ENCODE peak calls at places on chromosomes 6 and 20, in four cellular contexts. B is neural progenitor cell, Q is HCT116, E is IMR-90. D is an unnamed sample. For H4K20me1, the result is how much of the 10 kb centered on the place peaks cover.

GRCh38 chr6:30787954-30788353 is 43.6 kb upstream of the IER3 start:
- DNase-seq in B (no peak), E (no peak), Q (no peak), D (peak)

GRCh38 chr20:57570145-57570850 is 9.4 kb downstream of the PCK1 start:
- DNase-seq in B (no peak), E (no peak), Q (no peak), D (no peak)

GRCh38 chr6:5411414-5411813 is 150.1 kb downstream of the FARS2 start:
- DNase-seq in B (no peak), Q (no peak), E (no peak), D (no peak)

GRCh38 chr6:138107752-138108592 is 753 bp upstream of the PERP start:
- DNase-seq in Q (peak), B (peak), E (no peak), D (peak)

GRCh38 chr6:111552241-111552744 is 53.4 kb downstream of the TRAF3IP2 start:
- DNase-seq in B (peak), E (peak), Q (no peak), D (peak)

GRCh38 chr20:1893721-1894470 is 1.3 kb upstream of the SIRPA start:
- DNase-seq in Q (peak), E (no peak), B (no peak), D (no peak)

GRCh38 chr6:155310596-155310995 is 3.7 kb downstream of the TFB1M start:
- DNase-seq in B (no peak), E (peak), Q (no peak), D (peak)

GRCh38 chr6:26577720-26578072 is 19.1 kb upstream of the ABT1 start:
- DNase-seq in B (no peak), E (no peak), Q (no peak), D (no peak)

GRCh38 chr6:41647061-41647511 is 8.8 kb downstream of the MDFI start:
- DNase-seq in B (no peak), E (no peak), Q (no peak), D (no peak)

GRCh38 chr6:18025591-18025990 is 38.2 kb upstream of the KIF13A start:
- DNase-seq in Q (no peak), E (peak), B (no peak), D (no peak)

GRCh38 chr6:104402572-104402971 is 457.1 kb downstream of the HACE1 start:
- DNase-seq in Q (no peak), E (no peak), B (no peak), D (peak)

GRCh38 chr6:109446541-109446940 is 6.0 kb downstream of the SMPD2 start:
- DNase-seq in E (no peak), Q (no peak), B (no peak), D (no peak)

GRCh38 chr6:45574885-45575284 is 197.2 kb upstream of the SUPT3H start:
- DNase-seq in B (no peak), Q (no peak), E (no peak), D (no peak)

GRCh38 chr6:98995116-98995515 is 47.4 kb upstream of the FBXL4 start:
- DNase-seq in Q (no peak), E (no peak), B (no peak), D (no peak)

GRCh38 chr6:23637296-23637695 is 488.7 kb upstream of the NRSN1 start:
- DNase-seq in E (no peak), B (no peak), Q (no peak), D (peak)

GRCh38 chr6:156425374-156425773 is 351.8 kb upstream of the ARID1B start:
- DNase-seq in Q (no peak), B (no peak), E (peak), D (no peak)

GRCh38 chr20:62617711-62618483 is 24.4 kb upstream of the SLCO4A1 start:
- DNase-seq in E (no peak), Q (no peak), B (no peak), D (peak)

GRCh38 chr6:133131621-133132020 is 109.5 kb upstream of the EYA4 start:
- DNase-seq in Q (no peak), B (no peak), E (no peak), D (no peak)

GRCh38 chr6:35955970-35956369 is 35.1 kb upstream of the SRPK1 start:
- DNase-seq in B (no peak), E (no peak), Q (no peak), D (no peak)

GRCh38 chr6:168145747-168146596 is 67.0 kb upstream of the FRMD1 start:
- DNase-seq in B (no peak), E (no peak), Q (no peak), D (no peak)

GRCh38 chr20:57205625-57206219 is 60.7 kb downstream of the BMP7 start:
- DNase-seq in E (peak), Q (peak), B (no peak), D (peak)

GRCh38 chr6:80020381-80021120 is 16.1 kb downstream of the TTK start:
- DNase-seq in B (no peak), Q (no peak), E (no peak), D (no peak)

GRCh38 chr6:99187429-99187828 is 162.0 kb downstream of the FAXC start:
- DNase-seq in Q (no peak), E (no peak), B (no peak), D (peak)

GRCh38 chr20:9508696-9509178 is 5.7 kb upstream of the LAMP5 start:
- DNase-seq in B (peak), E (no peak), Q (no peak), D (no peak)

GRCh38 chr6:108238321-108238720 is 22.5 kb downstream of the SNX3 start:
- DNase-seq in Q (no peak), E (no peak), B (no peak), D (no peak)

GRCh38 chr6:4518506-4518905 is 257.7 kb upstream of the CDYL start:
- DNase-seq in E (peak), Q (no peak), B (no peak), D (no peak)

GRCh38 chr6:11785953-11786579 is 7.5 kb upstream of the ADTRP start:
- DNase-seq in E (no peak), Q (no peak), B (no peak), D (no peak)

GRCh38 chr20:23691675-23692074 is 2.8 kb upstream of the CST4 start:
- DNase-seq in E (peak), B (no peak), Q (no peak), D (peak)

GRCh38 chr20:31474097-31474436 is 860 bp downstream of the DEFB124 start:
- DNase-seq in E (no peak), Q (no peak), B (no peak), D (no peak)

GRCh38 chr6:133241088-133241900 is at the start of gene EYA4:
- DNase-seq in B (peak), E (peak), Q (no peak), D (peak)

GRCh38 chr6:33049323-33049722 is 24.1 kb downstream of the HLA-DPA1 start:
- DNase-seq in B (peak), Q (no peak), E (no peak), D (no peak)

GRCh38 chr20:54351371-54352136 is 123.8 kb upstream of the DOK5 start:
- DNase-seq in B (no peak), E (no peak), Q (no peak), D (no peak)

GRCh38 chr6:2203264-2203663 is 42.1 kb downstream of the GMDS start:
- DNase-seq in E (no peak), B (no peak), Q (no peak), D (no peak)

GRCh38 chr20:23649242-23649641 is 11.5 kb upstream of the CST3 start:
- DNase-seq in E (no peak), Q (no peak), B (no peak), D (no peak)

GRCh38 chr20:1326031-1326930 is 2.7 kb downstream of the SDCBP2 start:
- DNase-seq in E (peak), Q (no peak), B (no peak), D (no peak)

GRCh38 chr6:158959552-158959951 is 40.5 kb downstream of the RSPH3 start:
- DNase-seq in B (no peak), E (no peak), Q (no peak), D (no peak)

GRCh38 chr6:6924708-6925107 is 183.1 kb upstream of the RREB1 start:
- DNase-seq in Q (no peak), B (no peak), E (no peak), D (no peak)

GRCh38 chr6:161411265-161411944 is 137.5 kb upstream of the AGPAT4 start:
- DNase-seq in E (no peak), Q (no peak), B (no peak), D (peak)

GRCh38 chr6:34459899-34460593 is 5.8 kb upstream of the PACSIN1 start:
- DNase-seq in B (peak), E (peak), Q (peak), D (peak)

GRCh38 chr6:40962241-40962640 is 76.8 kb downstream of the UNC5CL start:
- DNase-seq in Q (peak), B (no peak), E (peak), D (peak)

GRCh38 chr20:33843854-33844253 is 32.7 kb downstream of the CHMP4B start:
- DNase-seq in B (no peak), E (no peak), Q (no peak), D (peak)

GRCh38 chr20:33846291-33846916 is 35.3 kb downstream of the CHMP4B start:
- DNase-seq in Q (no peak), B (no peak), E (peak), D (no peak)

GRCh38 chr20:33851842-33852466 is 40.8 kb downstream of the CHMP4B start:
- DNase-seq in B (no peak), Q (no peak), E (no peak), D (no peak)

GRCh38 chr20:33850159-33850558 is 39.0 kb downstream of the CHMP4B start:
- DNase-seq in Q (no peak), E (no peak), B (no peak), D (peak)

DNA sequence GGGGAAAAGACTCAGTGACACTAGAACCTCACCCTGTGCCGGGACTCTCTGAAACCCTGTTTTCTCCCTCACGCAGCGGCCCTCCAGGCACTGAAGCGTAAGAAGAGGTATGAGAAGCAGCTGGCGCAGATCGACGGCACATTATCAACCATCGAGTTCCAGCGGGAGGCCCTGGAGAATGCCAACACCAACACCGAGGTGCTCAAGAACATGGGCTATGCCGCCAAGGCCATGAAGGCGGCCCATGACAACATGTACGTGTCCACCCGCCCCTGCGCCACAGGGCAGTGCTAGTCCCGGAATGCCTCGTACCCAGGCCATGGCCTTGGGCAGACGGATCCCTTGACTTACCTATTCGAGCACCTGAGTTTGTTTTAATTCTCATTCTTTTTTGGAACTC is 37.2 kb downstream of the CHMP4B start:
- DNase-seq in B (no peak), Q (no peak), E (no peak), D (no peak)
- H4K20me1 ChIP-seq in B (under half), Q (under half), E (half or more), D (under half)

GRCh38 chr20:34072778-34073177 is 39.3 kb downstream of the EIF2S2 start:
- DNase-seq in E (no peak), Q (no peak), B (no peak), D (no peak)

GRCh38 chr20:34068001-34068400 is 44.0 kb downstream of the EIF2S2 start:
- DNase-seq in E (no peak), Q (no peak), B (no peak), D (no peak)

GRCh38 chr20:34069341-34070078 is 42.5 kb downstream of the EIF2S2 start:
- DNase-seq in Q (peak), B (peak), E (peak), D (peak)

GRCh38 chr20:34072076-34072475 is 40.0 kb downstream of the EIF2S2 start:
- DNase-seq in B (no peak), Q (no peak), E (no peak), D (no peak)

GRCh38 chr20:34070079-34070439 is 42.0 kb downstream of the EIF2S2 start:
- DNase-seq in Q (no peak), E (no peak), B (no peak), D (no peak)
- TF ChIP-seq CTCF in Q (no peak), E (no peak), B (no peak), D (no peak)

GRCh38 chr20:37516697-37517370 is 4.2 kb upstream of the NNAT start:
- DNase-seq in Q (no peak), E (peak), B (no peak), D (peak)
- H4K20me1 ChIP-seq in Q (under half), E (half or more), B (under half), D (under half)

GRCh38 chr6:142846459-142846831 is 98.5 kb downstream of the HIVEP2 start:
- DNase-seq in E (peak), B (no peak), Q (no peak), D (peak)

GRCh38 chr6:142844065-142844755 is 100.8 kb downstream of the HIVEP2 start:
- DNase-seq in E (peak), Q (no peak), B (no peak), D (peak)

GRCh38 chr6:142845143-142845571 is 99.8 kb downstream of the HIVEP2 start:
- DNase-seq in Q (no peak), E (no peak), B (no peak), D (peak)

GRCh38 chr6:142846883-142847287 is 98.1 kb downstream of the HIVEP2 start:
- DNase-seq in E (peak), Q (no peak), B (no peak), D (peak)

DNA sequence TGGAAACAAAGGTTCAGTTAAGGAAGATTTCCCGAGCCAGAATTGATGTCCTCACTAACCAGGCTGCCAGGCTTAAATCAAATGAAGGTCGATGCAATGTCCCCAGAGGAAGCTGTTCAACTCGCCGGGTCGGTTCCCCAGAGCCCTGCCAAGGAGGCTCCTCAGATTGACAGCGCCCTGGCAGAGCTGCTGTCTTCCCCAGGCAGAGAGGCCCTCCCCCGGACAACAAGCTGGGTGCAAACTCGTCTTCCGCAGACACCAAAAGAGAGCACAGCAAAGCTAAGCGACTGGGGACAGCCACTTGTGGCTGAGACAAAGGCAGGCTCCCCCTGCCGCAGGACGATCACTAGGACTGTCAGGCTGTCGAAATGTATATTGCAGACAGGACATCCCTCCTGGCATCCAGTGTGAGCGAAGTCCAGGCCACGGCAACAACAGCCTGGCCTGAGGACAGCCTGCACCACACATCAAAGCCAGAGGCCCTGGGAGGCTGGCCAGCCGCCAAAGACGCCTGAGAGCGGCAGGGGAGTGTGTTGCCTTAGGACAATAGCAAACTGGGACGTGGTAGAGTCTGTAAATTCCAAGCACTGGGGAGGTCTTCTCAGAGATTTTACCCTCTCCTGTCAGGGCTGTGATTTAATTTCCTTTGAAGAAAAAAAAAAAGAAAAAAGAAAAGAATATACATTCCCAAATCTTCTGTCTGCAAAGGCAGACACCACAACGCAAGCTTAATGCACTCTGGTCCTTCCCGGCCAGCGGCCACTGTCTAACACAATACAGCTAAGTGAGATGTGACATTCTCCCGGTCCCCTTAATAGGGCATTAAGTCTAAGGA is 99.1 kb downstream of the HIVEP2 start:
- DNase-seq in B (peak), E (peak), Q (peak), D (peak)
- TF ChIP-seq CTCF in B (no peak), E (no peak), Q (no peak), D (no peak)

GRCh38 chr20:58906111-58906510 is 53.6 kb downstream of the GNAS start:
- DNase-seq in E (no peak), B (no peak), Q (no peak), D (no peak)
- H4K20me1 ChIP-seq in E (half or more), B (half or more), Q (under half), D (under half)